ENCODE peak calls at places on chromosomes 3 and 15, in seven cellular contexts. E is adrenal gland; S is transverse colon; L is mucosa of descending colon; H is thoracic aorta; I is bronchial epithelial cell; V is CD8-positive, alpha-beta memory T cell. Q is an unnamed sample.

GRCh38 chr3:67000006-67000405 is 1.9 kb downstream of the KBTBD8 start:
- DNase-seq in H (no peak), L (no peak), I (peak; percentile 94), E (no peak), V (no peak), S (no peak), Q (no peak)

GRCh38 chr15:84982301-84982920 is 755 bp downstream of the PDE8A start:
- DNase-seq in E (peak; percentile 60), I (no peak), V (peak; percentile 65), S (peak; percentile 70), H (no peak), L (peak; percentile 78), Q (no peak)

GRCh38 chr3:17811633-17812032 is 69.2 kb upstream of the TBC1D5 start:
- DNase-seq in S (no peak), L (no peak), I (no peak), V (no peak), H (no peak), E (no peak), Q (no peak)

GRCh38 chr3:10370429-10370828 is 49.5 kb upstream of the SEC13 start:
- DNase-seq in E (no peak), H (no peak), L (no peak), S (no peak), I (peak; percentile 7), V (no peak), Q (no peak)

GRCh38 chr15:27095809-27096580 is 125.0 kb downstream of the GABRG3 start:
- DNase-seq in H (no peak), V (no peak), S (no peak), L (no peak), E (no peak), I (peak; percentile 3), Q (no peak)

GRCh38 chr3:125245521-125245920 is 33.0 kb upstream of the SLC12A8 start:
- DNase-seq in L (no peak), S (no peak), I (no peak), E (no peak), V (no peak), H (no peak), Q (no peak)

GRCh38 chr15:90561344-90562244 is 31.9 kb downstream of the CRTC3 start:
- DNase-seq in S (no peak), I (no peak), L (no peak), V (peak; percentile 35), H (no peak), E (no peak), Q (no peak)

GRCh38 chr3:72591522-72592421 is 256.5 kb downstream of the SHQ1 start:
- DNase-seq in H (peak; percentile 10), V (no peak), I (peak; percentile 85), L (peak; percentile 63), S (peak; percentile 23), E (peak; percentile 47), Q (peak; percentile 26)

GRCh38 chr3:172708905-172709775 is 1.7 kb downstream of the NCEH1 start:
- DNase-seq in E (no peak), H (no peak), S (peak; percentile 23), I (peak; percentile 67), L (no peak), V (no peak), Q (no peak)

GRCh38 chr15:69758810-69759410 is 306.3 kb downstream of the RPLP1 start:
- DNase-seq in S (peak; percentile 71), L (peak; percentile 76), E (peak; percentile 24), I (no peak), V (peak; percentile 94), H (no peak), Q (peak; percentile 7)

GRCh38 chr3:173411288-173412064 is 13.9 kb downstream of the NLGN1 start:
- DNase-seq in S (no peak), I (peak; percentile 38), E (no peak), H (no peak), V (no peak), L (no peak), Q (no peak)

GRCh38 chr3:8443829-8444791 is 57.5 kb upstream of the LMCD1 start:
- DNase-seq in I (peak; percentile 98), E (peak; percentile 86), V (no peak), H (peak; percentile 88), L (peak; percentile 90), S (peak; percentile 88), Q (no peak)

GRCh38 chr15:40313531-40314398 is 6.0 kb upstream of the PLCB2 start:
- DNase-seq in I (peak; percentile 72), E (peak; percentile 83), H (no peak), V (peak; percentile 74), S (peak; percentile 85), L (no peak), Q (no peak)

GRCh38 chr3:136194409-136195257 is 1.5 kb downstream of the MSL2 start:
- DNase-seq in E (peak; percentile 42), V (peak; percentile 83), L (peak; percentile 64), S (peak; percentile 52), I (peak; percentile 19), H (no peak), Q (no peak)

GRCh38 chr3:40192628-40193027 is 116.9 kb upstream of the EIF1B start:
- DNase-seq in S (no peak), E (no peak), I (peak; percentile 20), H (no peak), V (no peak), L (no peak), Q (no peak)

GRCh38 chr15:31259562-31260252 is 66.9 kb upstream of the KLF13 start:
- DNase-seq in V (no peak), S (peak; percentile 3), H (no peak), E (no peak), I (no peak), L (no peak), Q (no peak)

GRCh38 chr3:31974454-31974853 is 6.6 kb downstream of the OSBPL10 start:
- DNase-seq in L (no peak), E (no peak), I (no peak), S (no peak), H (no peak), V (no peak), Q (no peak)

DNA sequence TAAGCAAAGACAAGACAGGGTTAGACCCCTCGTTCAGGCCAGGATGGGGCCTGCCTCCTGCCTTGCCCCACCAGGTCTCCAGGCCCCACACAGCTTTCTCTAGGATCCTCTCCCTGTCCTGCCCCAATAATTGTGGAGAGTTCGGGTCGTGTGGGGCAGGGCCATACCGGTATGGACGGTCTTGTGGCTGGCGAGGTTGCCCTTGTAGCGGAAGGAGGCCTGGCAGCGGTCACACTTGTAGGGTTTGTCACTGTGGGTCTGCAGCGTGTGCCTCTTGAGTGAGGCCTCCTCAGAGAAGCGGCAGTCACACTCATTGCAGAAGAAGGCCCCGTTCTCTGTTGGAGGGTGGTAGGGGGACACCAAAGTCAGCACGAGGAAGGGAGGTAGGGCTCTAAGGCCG is 18.7 kb downstream of the BCL6 start:
- DNase-seq in H (no peak), L (no peak), I (no peak), V (no peak), E (no peak), S (no peak), Q (no peak)
- H3K36me3 ChIP-seq in H (peaks cover 95% of the 10 kb centered on the region), L (no peaks in the 10 kb centered on the region), I (peaks cover 53% of the 10 kb centered on the region), V (peaks cover 48% of the 10 kb centered on the region), E (no peaks in the 10 kb centered on the region), S (peaks cover 79% of the 10 kb centered on the region), Q (peaks cover 59% of the 10 kb centered on the region)

GRCh38 chr3:47092090-47092489 is 71.8 kb downstream of the SETD2 start:
- DNase-seq in E (no peak), L (no peak), V (no peak), H (no peak), S (no peak), I (no peak), Q (no peak)

GRCh38 chr3:47098910-47099309 is 65.0 kb downstream of the SETD2 start:
- DNase-seq in I (no peak), E (no peak), S (no peak), V (no peak), L (no peak), H (no peak), Q (no peak)

GRCh38 chr3:47096955-47097354 is 67.0 kb downstream of the SETD2 start:
- DNase-seq in H (no peak), I (peak; percentile 43), E (no peak), L (no peak), V (no peak), S (no peak), Q (no peak)
- H3K36me3 ChIP-seq in H (peaks cover 10% of the 10 kb centered on the region), I (peaks cover 1% of the 10 kb centered on the region), E (no peaks in the 10 kb centered on the region), L (no peaks in the 10 kb centered on the region), V (peaks cover 16% of the 10 kb centered on the region), S (peaks cover 40% of the 10 kb centered on the region), Q (peaks cover 9% of the 10 kb centered on the region)

GRCh38 chr3:69240651-69241578 is 118.5 kb upstream of the LMOD3 start:
- DNase-seq in E (no peak), I (no peak), V (no peak), L (no peak), H (no peak), S (no peak), Q (no peak)
- H3K36me3 ChIP-seq in E (no peaks in the 10 kb centered on the region), I (peaks cover 4% of the 10 kb centered on the region), V (no peaks in the 10 kb centered on the region), L (no peaks in the 10 kb centered on the region), H (no peaks in the 10 kb centered on the region), S (no peaks in the 10 kb centered on the region), Q (no peaks in the 10 kb centered on the region)

GRCh38 chr3:21392521-21392920 is 358.5 kb downstream of the ZNF385D start:
- DNase-seq in S (no peak), V (no peak), L (no peak), E (no peak), H (no peak), I (no peak), Q (no peak)

GRCh38 chr3:21390136-21390535 is 360.9 kb downstream of the ZNF385D start:
- DNase-seq in S (no peak), E (no peak), L (no peak), H (no peak), V (no peak), I (peak; percentile 32), Q (no peak)

GRCh38 chr3:21390856-21391255 is 360.2 kb downstream of the ZNF385D start:
- DNase-seq in E (no peak), S (no peak), V (no peak), I (no peak), H (no peak), L (no peak), Q (no peak)

GRCh38 chr3:21398461-21398860 is 352.5 kb downstream of the ZNF385D start:
- DNase-seq in V (no peak), H (no peak), I (no peak), S (no peak), E (no peak), L (no peak), Q (no peak)

GRCh38 chr3:21393684-21394307 is 357.2 kb downstream of the ZNF385D start:
- DNase-seq in E (no peak), H (no peak), V (no peak), S (no peak), L (no peak), I (no peak), Q (no peak)
- H3K36me3 ChIP-seq in E (no peaks in the 10 kb centered on the region), H (no peaks in the 10 kb centered on the region), V (no peaks in the 10 kb centered on the region), S (no peaks in the 10 kb centered on the region), L (no peaks in the 10 kb centered on the region), I (no peaks in the 10 kb centered on the region), Q (no peaks in the 10 kb centered on the region)